ENCODE peak calls at places on chromosomes 5 and 9, in six cellular contexts. W, J, I, F, R and T are unnamed samples.

GRCh38 chr9:105507096-105507495 is 50.8 kb upstream of the FKTN start:
- DNase-seq in W (no peak), J (no peak), I (no peak), F (no peak), R (no peak), T (no peak)

GRCh38 chr5:151686673-151687378 is at the start of gene SPARC:
- DNase-seq in W (peak), J (no peak), I (peak), F (peak), R (peak), T (no peak)

GRCh38 chr5:74341221-74341620 is 299.3 kb downstream of the ENC1 start:
- DNase-seq in W (no peak), J (no peak), I (no peak), F (no peak), R (no peak), T (no peak)

GRCh38 chr9:12554636-12555035 is 138.5 kb upstream of the TYRP1 start:
- DNase-seq in W (peak), J (no peak), I (peak), F (no peak), R (no peak), T (no peak)

GRCh38 chr9:125594211-125594610 is 112.8 kb downstream of the MAPKAP1 start:
- DNase-seq in W (no peak), J (no peak), I (no peak), F (no peak), R (no peak), T (no peak)

GRCh38 chr5:108935602-108936001 is 187.9 kb downstream of the FER start:
- DNase-seq in W (no peak), J (no peak), I (no peak), F (no peak), R (no peak), T (no peak)

GRCh38 chr9:134340475-134341186 is 14.4 kb downstream of the RXRA start:
- DNase-seq in W (no peak), J (no peak), I (no peak), F (no peak), R (no peak), T (no peak)

GRCh38 chr5:163104496-163104895 is 332.9 kb upstream of the CCNG1 start:
- DNase-seq in W (no peak), J (no peak), I (no peak), F (no peak), R (no peak), T (no peak)

GRCh38 chr9:19174127-19174921 is 47.0 kb upstream of the PLIN2 start:
- DNase-seq in W (peak), J (no peak), I (peak), F (peak), R (peak), T (no peak)

GRCh38 chr9:130933114-130934046 is 5.7 kb downstream of the FIBCD1 start:
- DNase-seq in W (peak), J (no peak), I (no peak), F (peak), R (no peak), T (no peak)

GRCh38 chr9:99387416-99387815 is 165.3 kb downstream of the SEC61B start:
- DNase-seq in W (no peak), J (no peak), I (no peak), F (no peak), R (no peak), T (no peak)

GRCh38 chr9:90642570-90643539 is at the start of gene DIRAS2:
- DNase-seq in W (peak), J (peak), I (peak), F (no peak), R (no peak), T (no peak)

GRCh38 chr9:3875371-3876132 is 349.8 kb upstream of the RFX3 start:
- DNase-seq in W (peak), J (no peak), I (no peak), F (peak), R (peak), T (no peak)

GRCh38 chr9:21853414-21853813 is 51.0 kb downstream of the MTAP start:
- DNase-seq in W (no peak), J (no peak), I (no peak), F (no peak), R (no peak), T (no peak)